ENCODE peak calls at places on chromosomes 11 and 22, in five cellular contexts. One of them, this sample, is unnamed.

GRCh38 chr11:132999519-132999918 is 532.8 kb downstream of the OPCML start:
- DNase-seq in NCI-H1048: no peak
- DNase-seq in NCI-H2227 treated with DMSO at 0.1 percent for 48 hours: no peak
- DNase-seq in activated T-helper 1 cell treated with anti-CD3 and anti-CD28 coated beads, Interleukin-12 subunit alpha, Interleukin-12 subunit beta, Interleukin-2, Interleukin-4 antibody, amounts not matched to agents 30 ng/mL and 10 ng/mL and 1 ng/mL, durations not matched to agents 14 hours and 24 hours and 36 hours: no peak
- DNase-seq in stimulated activated effector memory CD8-positive, alpha-beta T cell treated with anti-CD3 and anti-CD28 coated beads, Interleukin-12 subunit alpha, Interleukin-12 subunit beta, amount 100 ng/mL, for 72 hours: no peak
- DNase-seq in this sample: no peak

GRCh38 chr22:20605328-20605727 is 97.9 kb downstream of the MED15 start:
- DNase-seq in NCI-H1048: no peak
- DNase-seq in NCI-H2227 treated with DMSO at 0.1 percent for 48 hours: no peak
- DNase-seq in activated T-helper 1 cell treated with anti-CD3 and anti-CD28 coated beads, Interleukin-12 subunit alpha, Interleukin-12 subunit beta, Interleukin-2, Interleukin-4 antibody, amounts not matched to agents 30 ng/mL and 10 ng/mL and 1 ng/mL, durations not matched to agents 14 hours and 24 hours and 36 hours: no peak
- DNase-seq in stimulated activated effector memory CD8-positive, alpha-beta T cell treated with anti-CD3 and anti-CD28 coated beads, Interleukin-12 subunit alpha, Interleukin-12 subunit beta, amount 100 ng/mL, for 72 hours: no peak
- DNase-seq in this sample: no peak

GRCh38 chr11:47518212-47518959 is 34.5 kb downstream of the CELF1 start:
- DNase-seq in NCI-H1048: no peak
- DNase-seq in NCI-H2227 treated with DMSO at 0.1 percent for 48 hours: peak; percentile 46
- DNase-seq in activated T-helper 1 cell treated with anti-CD3 and anti-CD28 coated beads, Interleukin-12 subunit alpha, Interleukin-12 subunit beta, Interleukin-2, Interleukin-4 antibody, amounts not matched to agents 30 ng/mL and 10 ng/mL and 1 ng/mL, durations not matched to agents 14 hours and 24 hours and 36 hours: no peak
- DNase-seq in stimulated activated effector memory CD8-positive, alpha-beta T cell treated with anti-CD3 and anti-CD28 coated beads, Interleukin-12 subunit alpha, Interleukin-12 subunit beta, amount 100 ng/mL, for 72 hours: no peak
- DNase-seq in this sample: no peak

GRCh38 chr11:124198852-124199389 is 15.8 kb downstream of the OR10D3 start:
- DNase-seq in NCI-H1048: no peak
- DNase-seq in NCI-H2227 treated with DMSO at 0.1 percent for 48 hours: no peak
- DNase-seq in activated T-helper 1 cell treated with anti-CD3 and anti-CD28 coated beads, Interleukin-12 subunit alpha, Interleukin-12 subunit beta, Interleukin-2, Interleukin-4 antibody, amounts not matched to agents 30 ng/mL and 10 ng/mL and 1 ng/mL, durations not matched to agents 14 hours and 24 hours and 36 hours: no peak
- DNase-seq in stimulated activated effector memory CD8-positive, alpha-beta T cell treated with anti-CD3 and anti-CD28 coated beads, Interleukin-12 subunit alpha, Interleukin-12 subunit beta, amount 100 ng/mL, for 72 hours: no peak
- DNase-seq in this sample: no peak

GRCh38 chr22:27879923-27880322 is 39.1 kb downstream of the PITPNB start:
- DNase-seq in NCI-H1048: no peak
- DNase-seq in NCI-H2227 treated with DMSO at 0.1 percent for 48 hours: peak; percentile 25
- DNase-seq in activated T-helper 1 cell treated with anti-CD3 and anti-CD28 coated beads, Interleukin-12 subunit alpha, Interleukin-12 subunit beta, Interleukin-2, Interleukin-4 antibody, amounts not matched to agents 30 ng/mL and 10 ng/mL and 1 ng/mL, durations not matched to agents 14 hours and 24 hours and 36 hours: no peak
- DNase-seq in stimulated activated effector memory CD8-positive, alpha-beta T cell treated with anti-CD3 and anti-CD28 coated beads, Interleukin-12 subunit alpha, Interleukin-12 subunit beta, amount 100 ng/mL, for 72 hours: no peak
- DNase-seq in this sample: peak; percentile 36

GRCh38 chr11:134642206-134642605 is 230.2 kb upstream of the B3GAT1 start:
- DNase-seq in NCI-H1048: no peak
- DNase-seq in NCI-H2227 treated with DMSO at 0.1 percent for 48 hours: no peak
- DNase-seq in activated T-helper 1 cell treated with anti-CD3 and anti-CD28 coated beads, Interleukin-12 subunit alpha, Interleukin-12 subunit beta, Interleukin-2, Interleukin-4 antibody, amounts not matched to agents 30 ng/mL and 10 ng/mL and 1 ng/mL, durations not matched to agents 14 hours and 24 hours and 36 hours: no peak
- DNase-seq in stimulated activated effector memory CD8-positive, alpha-beta T cell treated with anti-CD3 and anti-CD28 coated beads, Interleukin-12 subunit alpha, Interleukin-12 subunit beta, amount 100 ng/mL, for 72 hours: no peak
- DNase-seq in this sample: no peak

GRCh38 chr11:100925935-100926334 is 203.7 kb downstream of the PGR start:
- DNase-seq in NCI-H1048: no peak
- DNase-seq in NCI-H2227 treated with DMSO at 0.1 percent for 48 hours: no peak
- DNase-seq in activated T-helper 1 cell treated with anti-CD3 and anti-CD28 coated beads, Interleukin-12 subunit alpha, Interleukin-12 subunit beta, Interleukin-2, Interleukin-4 antibody, amounts not matched to agents 30 ng/mL and 10 ng/mL and 1 ng/mL, durations not matched to agents 14 hours and 24 hours and 36 hours: no peak
- DNase-seq in stimulated activated effector memory CD8-positive, alpha-beta T cell treated with anti-CD3 and anti-CD28 coated beads, Interleukin-12 subunit alpha, Interleukin-12 subunit beta, amount 100 ng/mL, for 72 hours: no peak
- DNase-seq in this sample: no peak

GRCh38 chr22:39710380-39711117 is 140.0 kb downstream of the CACNA1I start:
- DNase-seq in NCI-H1048: no peak
- DNase-seq in NCI-H2227 treated with DMSO at 0.1 percent for 48 hours: no peak
- DNase-seq in activated T-helper 1 cell treated with anti-CD3 and anti-CD28 coated beads, Interleukin-12 subunit alpha, Interleukin-12 subunit beta, Interleukin-2, Interleukin-4 antibody, amounts not matched to agents 30 ng/mL and 10 ng/mL and 1 ng/mL, durations not matched to agents 14 hours and 24 hours and 36 hours: no peak
- DNase-seq in stimulated activated effector memory CD8-positive, alpha-beta T cell treated with anti-CD3 and anti-CD28 coated beads, Interleukin-12 subunit alpha, Interleukin-12 subunit beta, amount 100 ng/mL, for 72 hours: no peak
- DNase-seq in this sample: peak; percentile 46

This sample was measured in RPMI8226.